ENCODE peak calls at places on chromosomes 1 and 21, in four cellular contexts. One of them, this sample, is unnamed.

GRCh38 chr1:232039303-232039702 is 412.7 kb downstream of the DISC1 start:
- DNase-seq in neural progenitor cell: no peak
- DNase-seq in H9: no peak
- DNase-seq in foreskin keratinocyte: peak
- DNase-seq in this sample: no peak

GRCh38 chr1:89987170-89987819 is 7.6 kb upstream of the ZNF326 start:
- DNase-seq in neural progenitor cell: peak
- DNase-seq in H9: peak
- DNase-seq in foreskin keratinocyte: peak
- DNase-seq in this sample: peak

GRCh38 chr21:39003982-39004775 is 179.1 kb downstream of the PSMG1 start:
- DNase-seq in neural progenitor cell: no peak
- DNase-seq in H9: no peak
- DNase-seq in foreskin keratinocyte: no peak
- DNase-seq in this sample: no peak

GRCh38 chr1:205446828-205447227 is 9.0 kb downstream of the BLACAT1 start:
- DNase-seq in neural progenitor cell: peak
- DNase-seq in H9: no peak
- DNase-seq in foreskin keratinocyte: no peak
- DNase-seq in this sample: no peak

GRCh38 chr1:63916485-63917360 is 142.9 kb downstream of the ROR1 start:
- DNase-seq in neural progenitor cell: no peak
- DNase-seq in H9: no peak
- DNase-seq in foreskin keratinocyte: no peak
- DNase-seq in this sample: no peak

GRCh38 chr1:42313970-42314369 is 21.1 kb downstream of the FOXJ3 start:
- DNase-seq in neural progenitor cell: no peak
- DNase-seq in H9: no peak
- DNase-seq in foreskin keratinocyte: no peak
- DNase-seq in this sample: no peak

GRCh38 chr1:224182057-224182865 is 779 bp upstream of the DEGS1 start:
- DNase-seq in neural progenitor cell: no peak
- DNase-seq in H9: no peak
- DNase-seq in foreskin keratinocyte: peak
- DNase-seq in this sample: no peak

GRCh38 chr21:37220433-37220980 is 46.6 kb downstream of the VPS26C start:
- DNase-seq in neural progenitor cell: no peak
- DNase-seq in H9: no peak
- DNase-seq in foreskin keratinocyte: no peak
- DNase-seq in this sample: no peak

GRCh38 chr1:53765656-53766055 is 26.7 kb upstream of the GLIS1 start:
- DNase-seq in neural progenitor cell: no peak
- DNase-seq in H9: no peak
- DNase-seq in foreskin keratinocyte: peak
- DNase-seq in this sample: no peak

GRCh38 chr1:25487628-25488027 is 55.8 kb upstream of the LDLRAP1 start:
- DNase-seq in neural progenitor cell: peak
- DNase-seq in H9: no peak
- DNase-seq in foreskin keratinocyte: no peak
- DNase-seq in this sample: no peak

GRCh38 chr1:65525297-65526048 is 105.0 kb downstream of the LEPR start:
- DNase-seq in neural progenitor cell: peak
- DNase-seq in H9: peak
- DNase-seq in foreskin keratinocyte: no peak
- DNase-seq in this sample: no peak

GRCh38 chr21:35503646-35504045 is 454.5 kb upstream of the RUNX1 start:
- DNase-seq in neural progenitor cell: peak
- DNase-seq in H9: no peak
- DNase-seq in foreskin keratinocyte: no peak
- DNase-seq in this sample: no peak

GRCh38 chr1:192767798-192768197 is 41.0 kb upstream of the RGS2 start:
- DNase-seq in neural progenitor cell: no peak
- DNase-seq in H9: no peak
- DNase-seq in foreskin keratinocyte: no peak
- DNase-seq in this sample: no peak

GRCh38 chr1:112614460-112615065 is 4.4 kb downstream of the ST7L start:
- DNase-seq in neural progenitor cell: peak
- DNase-seq in H9: no peak
- DNase-seq in foreskin keratinocyte: no peak
- DNase-seq in this sample: no peak

GRCh38 chr1:62045579-62045978 is 149.1 kb upstream of the L1TD1 start:
- DNase-seq in neural progenitor cell: no peak
- DNase-seq in H9: no peak
- DNase-seq in foreskin keratinocyte: peak
- DNase-seq in this sample: no peak

GRCh38 chr1:160083968-160084770 is 2.8 kb downstream of the KCNJ9 start:
- DNase-seq in neural progenitor cell: peak
- DNase-seq in H9: peak
- DNase-seq in foreskin keratinocyte: peak
- DNase-seq in this sample: peak

GRCh38 chr1:240148333-240148732 is 56.6 kb downstream of the FMN2 start:
- DNase-seq in neural progenitor cell: no peak
- DNase-seq in H9: no peak
- DNase-seq in foreskin keratinocyte: no peak
- DNase-seq in this sample: no peak

GRCh38 chr1:59743324-59744108 is 71.2 kb upstream of the HOOK1 start:
- DNase-seq in neural progenitor cell: no peak
- DNase-seq in H9: no peak
- DNase-seq in foreskin keratinocyte: no peak
- DNase-seq in this sample: no peak

GRCh38 chr21:32682696-32683474 is 44.9 kb downstream of the SYNJ1 start:
- DNase-seq in neural progenitor cell: no peak
- DNase-seq in H9: no peak
- DNase-seq in foreskin keratinocyte: no peak
- DNase-seq in this sample: no peak

GRCh38 chr1:4210043-4210442 is 310.0 kb upstream of the C1orf174 start:
- DNase-seq in neural progenitor cell: no peak
- DNase-seq in H9: no peak
- DNase-seq in foreskin keratinocyte: no peak
- DNase-seq in this sample: no peak

DNA sequence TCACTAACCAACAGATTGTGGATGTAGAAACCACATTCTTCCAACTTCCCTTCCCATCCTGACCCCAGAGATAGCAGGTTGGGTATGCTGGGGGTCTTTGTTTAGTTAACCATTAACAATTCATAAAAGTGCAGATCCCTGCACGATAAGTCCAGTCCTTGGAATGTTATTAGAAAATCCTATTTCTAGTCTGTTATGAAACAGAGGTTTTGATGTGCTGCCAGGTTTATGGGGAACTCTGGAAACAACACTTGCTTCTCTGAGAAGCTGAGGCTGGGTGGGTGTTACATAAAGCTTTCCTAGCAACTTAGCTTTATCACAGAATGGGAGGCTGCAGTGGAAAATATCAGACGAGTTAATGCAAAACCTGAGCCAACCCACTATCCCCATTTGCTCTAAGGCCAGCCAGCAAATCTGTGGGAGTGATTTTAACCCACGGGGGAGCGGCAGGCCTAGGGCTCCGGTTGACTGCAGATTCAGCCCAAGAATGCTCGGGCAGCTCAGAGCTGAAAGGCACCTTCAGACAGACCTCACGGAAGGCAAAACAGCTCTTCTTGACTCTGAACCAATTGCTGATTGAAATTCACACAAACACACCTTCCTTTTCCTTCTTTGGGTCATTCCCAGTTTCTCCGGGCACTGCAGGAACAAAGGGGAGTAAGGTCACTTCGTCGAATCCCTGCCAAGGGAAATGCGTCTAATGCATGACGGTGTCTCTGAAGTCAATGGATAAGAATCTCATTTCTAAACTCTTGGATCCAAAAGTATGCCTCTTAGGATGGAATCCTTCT is 111.7 kb upstream of the IRF2BP2 start:
- DNase-seq in neural progenitor cell: no peak
- DNase-seq in H9: no peak
- DNase-seq in foreskin keratinocyte: no peak
- DNase-seq in this sample: peak
- H3K27ac ChIP-seq in neural progenitor cell: no peak
- H3K27ac ChIP-seq in H9: no peak
- H3K27ac ChIP-seq in foreskin keratinocyte: peak
- H3K27ac ChIP-seq in this sample: peak

DNA sequence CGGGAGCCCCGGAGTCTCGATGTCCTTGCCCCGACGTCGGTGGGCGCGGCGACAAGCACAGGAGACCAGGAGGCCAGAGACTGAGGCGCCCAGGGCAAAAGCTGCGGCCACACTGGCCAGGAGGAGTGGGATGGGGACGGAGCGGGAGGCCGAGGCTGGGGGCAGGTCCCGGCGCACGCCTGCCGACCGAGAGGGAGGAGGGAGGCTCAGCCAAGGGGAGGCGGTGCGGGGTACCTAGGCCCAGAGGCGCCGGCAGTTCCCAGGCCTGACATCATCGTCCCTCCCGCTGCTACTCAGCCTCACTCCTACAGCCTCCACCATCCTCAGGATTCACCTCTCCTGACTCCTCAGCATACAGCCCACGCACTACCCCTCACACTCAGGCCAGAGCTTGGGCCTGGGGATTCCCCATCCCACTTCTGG is 13.1 kb downstream of the SEMA6C start:
- DNase-seq in neural progenitor cell: peak
- DNase-seq in H9: peak
- DNase-seq in foreskin keratinocyte: no peak
- DNase-seq in this sample: no peak
- H3K27ac ChIP-seq in neural progenitor cell: no peak
- H3K27ac ChIP-seq in H9: no peak
- H3K27ac ChIP-seq in foreskin keratinocyte: no peak
- H3K27ac ChIP-seq in this sample: no peak

GRCh38 chr1:236130372-236130771 is 12.0 kb upstream of the GPR137B start:
- DNase-seq in neural progenitor cell: no peak
- DNase-seq in H9: no peak
- DNase-seq in foreskin keratinocyte: no peak
- DNase-seq in this sample: no peak

GRCh38 chr1:236127045-236127444 is 15.3 kb upstream of the GPR137B start:
- DNase-seq in neural progenitor cell: no peak
- DNase-seq in H9: no peak
- DNase-seq in foreskin keratinocyte: no peak
- DNase-seq in this sample: no peak

GRCh38 chr1:236129315-236129714 is 13.0 kb upstream of the GPR137B start:
- DNase-seq in neural progenitor cell: peak
- DNase-seq in H9: peak
- DNase-seq in foreskin keratinocyte: no peak
- DNase-seq in this sample: peak

GRCh38 chr1:236131916-236132315 is 10.4 kb upstream of the GPR137B start:
- DNase-seq in neural progenitor cell: no peak
- DNase-seq in H9: no peak
- DNase-seq in foreskin keratinocyte: no peak
- DNase-seq in this sample: no peak

DNA sequence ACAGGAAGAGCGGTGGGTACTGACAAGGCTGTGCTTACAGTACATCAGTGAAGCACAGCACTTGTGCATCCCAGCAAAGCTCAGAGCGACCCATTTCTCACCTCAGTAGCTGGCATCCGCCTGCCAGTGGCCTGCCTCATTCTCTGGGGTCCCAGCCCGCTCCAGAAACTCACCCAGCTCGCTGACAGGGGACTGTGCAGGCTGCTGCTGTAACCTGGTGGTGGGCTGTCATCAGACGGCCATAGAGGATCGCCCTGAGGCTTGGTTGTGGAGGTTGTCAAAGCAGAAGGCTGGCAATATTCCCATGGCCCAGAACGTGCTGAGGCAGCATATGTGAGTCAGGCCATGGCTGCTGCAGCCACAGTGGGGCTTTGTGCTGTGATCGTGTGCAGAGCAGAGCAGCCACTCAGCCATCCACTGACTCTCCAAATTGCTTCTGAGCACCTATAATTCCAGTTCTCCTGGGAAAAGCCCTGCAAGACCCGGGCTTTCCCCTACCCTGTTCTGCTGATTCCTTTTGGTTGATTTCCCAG is 13.6 kb upstream of the GPR137B start:
- DNase-seq in neural progenitor cell: no peak
- DNase-seq in H9: no peak
- DNase-seq in foreskin keratinocyte: peak
- DNase-seq in this sample: no peak
- H3K27ac ChIP-seq in neural progenitor cell: no peak
- H3K27ac ChIP-seq in H9: no peak
- H3K27ac ChIP-seq in foreskin keratinocyte: no peak
- H3K27ac ChIP-seq in this sample: no peak

GRCh38 chr1:93446837-93447451 is 974 bp upstream of the FNBP1L start:
- DNase-seq in neural progenitor cell: no peak
- DNase-seq in H9: no peak
- DNase-seq in foreskin keratinocyte: peak
- DNase-seq in this sample: no peak
- H3K27ac ChIP-seq in neural progenitor cell: no peak
- H3K27ac ChIP-seq in H9: no peak
- H3K27ac ChIP-seq in foreskin keratinocyte: no peak
- H3K27ac ChIP-seq in this sample: no peak

GRCh38 chr1:10779841-10780240 is 16.6 kb downstream of the CASZ1 start:
- DNase-seq in neural progenitor cell: no peak
- DNase-seq in H9: no peak
- DNase-seq in foreskin keratinocyte: no peak
- DNase-seq in this sample: no peak
- H3K27ac ChIP-seq in neural progenitor cell: no peak
- H3K27ac ChIP-seq in H9: no peak
- H3K27ac ChIP-seq in foreskin keratinocyte: peak
- H3K27ac ChIP-seq in this sample: no peak

DNA sequence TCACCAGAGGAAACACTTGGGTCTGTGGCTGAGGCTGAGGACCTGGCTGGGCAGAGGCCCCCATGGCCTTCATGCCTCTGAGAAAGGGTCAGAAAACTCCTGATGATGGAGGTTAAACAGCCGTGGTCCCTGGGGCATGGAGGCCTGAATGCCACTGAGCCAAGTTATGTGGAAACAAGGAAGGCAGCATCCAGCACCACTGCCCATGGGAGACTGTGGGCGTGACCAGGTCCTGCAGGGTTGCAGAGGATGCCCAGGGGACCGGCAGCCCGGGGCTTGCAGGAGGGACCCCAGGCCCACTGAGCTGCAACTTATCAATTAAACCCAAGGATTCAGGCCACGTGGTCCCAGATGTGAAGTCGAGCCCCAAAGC is 18.9 kb upstream of the COL6A2 start:
- DNase-seq in neural progenitor cell: no peak
- DNase-seq in H9: no peak
- DNase-seq in foreskin keratinocyte: no peak
- DNase-seq in this sample: no peak
- H3K27ac ChIP-seq in neural progenitor cell: no peak
- H3K27ac ChIP-seq in H9: no peak
- H3K27ac ChIP-seq in foreskin keratinocyte: no peak
- H3K27ac ChIP-seq in this sample: no peak